ENCODE peak calls at places on chromosomes 4 and X, in seven cellular contexts. E is T-helper 17 cell; X is mucosa of gallbladder; T is activated T-cell treated with anti-CD3 and anti-CD28 coated beads, Interleukin-2, amount 50 U/mL, for 4 hours; O is thyroid gland; B is stimulated activated CD4-positive, alpha-beta T cell treated with anti-CD3 and anti-CD28 coated beads, Interleukin-15, amount 100 ng/mL, for 48 hours; C is fibroblast of lung. G is an unnamed sample.

GRCh38 chr4:3248178-3248480 is 830 bp upstream of the MSANTD1 start:
- DNase-seq in E (no peak), X (no peak), T (no peak), O (no peak), B (no peak), C (no peak), G (no peak)

GRCh38 chr4:183633476-183634058 is 25.4 kb downstream of the RWDD4 start:
- DNase-seq in E (no peak), X (no peak), T (no peak), O (no peak), B (no peak), C (no peak), G (no peak)

GRCh38 chr4:184824776-184825393 is 883 bp downstream of the ACSL1 start:
- DNase-seq in E (no peak), X (no peak), T (peak), O (no peak), B (no peak), C (no peak), G (no peak)

GRCh38 chr4:107863850-107864371 is 39.2 kb downstream of the SGMS2 start:
- DNase-seq in E (no peak), X (peak), T (no peak), O (peak), B (no peak), C (peak), G (peak)

GRCh38 chr4:137521053-137521452 is 11.2 kb downstream of the PCDH18 start:
- DNase-seq in E (no peak), X (no peak), T (no peak), O (no peak), B (no peak), C (no peak), G (no peak)

GRCh38 chr4:4430492-4431195 is 43.7 kb downstream of the NSG1 start:
- DNase-seq in E (peak), X (no peak), T (peak), O (no peak), B (peak), C (peak), G (peak)

GRCh38 chr4:112453321-112453720 is 62.7 kb downstream of the NEUROG2 start:
- DNase-seq in E (no peak), X (no peak), T (no peak), O (no peak), B (no peak), C (no peak), G (no peak)

GRCh38 chr4:123892368-123892961 is 495.9 kb downstream of the SPRY1 start:
- DNase-seq in E (no peak), X (no peak), T (no peak), O (no peak), B (no peak), C (no peak), G (peak)

GRCh38 chrX:118216086-118216485 is 99.5 kb upstream of the KLHL13 start:
- DNase-seq in E (no peak), X (no peak), T (no peak), O (no peak), B (no peak), C (peak), G (no peak)

GRCh38 chrX:108224218-108224617 is 132.6 kb downstream of the ATG4A start:
- DNase-seq in E (no peak), X (no peak), T (no peak), O (no peak), B (no peak), C (no peak), G (no peak)

GRCh38 chr4:118410143-118410542 is 57.3 kb upstream of the PRSS12 start:
- DNase-seq in E (no peak), X (no peak), T (no peak), O (no peak), B (no peak), C (peak), G (peak)